ENCODE peak calls at places on chromosomes 3 and 15, in five cellular contexts. G is NCI-H1694 treated with DMSO at 0.1 percent for 48 hours, I is iris pigment epithelial cell, Y is COR-L47, O is midbrain. T is an unnamed sample.

GRCh38 chr15:59011262-59011947 is 23.9 kb downstream of the RNF111 start:
- DNase-seq in Y (no peak), I (no peak), G (no peak), O (no peak), T (no peak)

GRCh38 chr15:36362508-36362907 is 216.9 kb upstream of the CDIN1 start:
- DNase-seq in G (no peak), O (no peak), I (peak; percentile 74), Y (no peak), T (no peak)

GRCh38 chr3:15470261-15470660 is 42.9 kb downstream of the EAF1 start:
- DNase-seq in G (no peak), Y (no peak), O (no peak), I (no peak), T (no peak)

GRCh38 chr3:14122301-14122700 is 2.4 kb downstream of the CHCHD4 start:
- DNase-seq in G (no peak), O (no peak), I (no peak), Y (no peak), T (no peak)

GRCh38 chr3:151183253-151183652 is 19.8 kb downstream of the GPR171 start:
- DNase-seq in O (no peak), Y (no peak), I (peak; percentile 12), G (no peak), T (no peak)

GRCh38 chr3:157752952-157753351 is 249.7 kb upstream of the VEPH1 start:
- DNase-seq in G (no peak), I (no peak), O (no peak), Y (no peak), T (no peak)

GRCh38 chr3:74302274-74302673 is 312.2 kb downstream of the CNTN3 start:
- DNase-seq in G (no peak), I (no peak), Y (no peak), O (no peak), T (no peak)

GRCh38 chr3:172766241-172766640 is 15.7 kb downstream of the ECT2 start:
- DNase-seq in I (no peak), Y (no peak), O (no peak), G (no peak), T (no peak)

GRCh38 chr3:196666001-196666867 is 26.7 kb downstream of the NRROS start:
- DNase-seq in Y (peak; percentile 87), O (no peak), G (peak; percentile 98), I (peak; percentile 50), T (no peak)

GRCh38 chr3:36906504-36907149 is 38.2 kb downstream of the TRANK1 start:
- DNase-seq in I (peak; percentile 74), G (no peak), O (no peak), Y (no peak), T (no peak)

GRCh38 chr15:73346735-73347312 is 21.9 kb downstream of the HCN4 start:
- DNase-seq in I (peak; percentile 11), O (no peak), Y (no peak), G (no peak), T (peak; percentile 57)

GRCh38 chr3:10420745-10421475 is 84.5 kb downstream of the ATP2B2 start:
- DNase-seq in G (no peak), I (no peak), Y (no peak), O (no peak), T (no peak)

GRCh38 chr3:178960191-178960590 is 111.4 kb downstream of the ZMAT3 start:
- DNase-seq in Y (no peak), O (no peak), G (no peak), I (peak; percentile 32), T (no peak)

GRCh38 chr3:105369501-105370371 is 3.0 kb downstream of the ALCAM start:
- DNase-seq in O (peak; percentile 81), I (peak; percentile 72), Y (peak; percentile 75), G (peak; percentile 74), T (peak; percentile 66)

GRCh38 chr3:136173939-136174338 is 22.2 kb downstream of the MSL2 start:
- DNase-seq in I (no peak), Y (no peak), G (no peak), O (no peak), T (no peak)

GRCh38 chr3:16265455-16265786 is 409 bp downstream of the OXNAD1 start:
- DNase-seq in G (no peak), O (no peak), Y (no peak), I (no peak), T (no peak)

GRCh38 chr3:123678108-123678511 is 93.3 kb upstream of the HACD2 start:
- DNase-seq in G (no peak), Y (no peak), I (peak; percentile 87), O (no peak), T (peak; percentile 38)

GRCh38 chr15:32722126-32722525 is 4.3 kb downstream of the GREM1 start:
- DNase-seq in O (no peak), G (no peak), I (no peak), Y (no peak), T (no peak)

GRCh38 chr15:71639531-71639930 is 170.8 kb upstream of the NR2E3 start:
- DNase-seq in O (no peak), I (no peak), Y (no peak), G (no peak), T (no peak)

GRCh38 chr3:52892625-52893311 is 4.6 kb downstream of the STIMATE start:
- DNase-seq in Y (no peak), O (no peak), G (no peak), I (peak; percentile 41), T (no peak)

GRCh38 chr3:64290161-64290560 is 64.9 kb upstream of the PRICKLE2 start:
- DNase-seq in O (no peak), Y (no peak), I (no peak), G (no peak), T (no peak)

GRCh38 chr15:58269455-58270414 is 131.6 kb downstream of the AQP9 start:
- DNase-seq in Y (peak; percentile 26), I (peak; percentile 71), G (peak; percentile 25), O (peak; percentile 67), T (peak; percentile 55)

GRCh38 chr3:52527039-52527731 is 6.5 kb downstream of the NT5DC2 start:
- DNase-seq in O (no peak), I (no peak), G (no peak), Y (no peak), T (peak; percentile 74)

GRCh38 chr3:158771018-158771350 is 30.9 kb upstream of the MFSD1 start:
- DNase-seq in G (no peak), O (no peak), I (no peak), Y (no peak), T (no peak)

GRCh38 chr3:60754617-60755016 is 496.6 kb downstream of the FHIT start:
- DNase-seq in Y (no peak), I (no peak), G (no peak), O (no peak), T (no peak)

GRCh38 chr3:324423-324822 is 127.9 kb downstream of the CHL1 start:
- DNase-seq in Y (no peak), G (no peak), I (no peak), O (no peak), T (no peak)

GRCh38 chr15:28915041-28915810 is 29.5 kb downstream of the APBA2 start:
- DNase-seq in I (no peak), Y (no peak), O (no peak), G (no peak), T (no peak)

GRCh38 chr3:16409032-16409431 is 104.5 kb downstream of the RFTN1 start:
- DNase-seq in G (no peak), I (no peak), Y (no peak), O (no peak), T (no peak)

GRCh38 chr3:10602769-10603768 is 97.7 kb upstream of the ATP2B2 start:
- DNase-seq in Y (no peak), I (no peak), G (no peak), O (no peak), T (no peak)

GRCh38 chr15:85620321-85621044 is 174.2 kb downstream of the KLHL25 start:
- DNase-seq in I (peak; percentile 45), O (no peak), G (no peak), Y (no peak), T (peak; percentile 59)

GRCh38 chr15:87575896-87576295 is 680.6 kb downstream of the NTRK3 start:
- DNase-seq in I (no peak), Y (no peak), O (no peak), G (no peak), T (no peak)

GRCh38 chr3:172034786-172035685 is 4.3 kb upstream of the FNDC3B start:
- DNase-seq in O (peak; percentile 11), G (peak; percentile 26), I (peak; percentile 42), Y (no peak), T (peak; percentile 36)

GRCh38 chr15:40307421-40308165 is at the start of gene PLCB2:
- DNase-seq in O (no peak), G (peak; percentile 12), I (no peak), Y (peak; percentile 3), T (no peak)

GRCh38 chr3:79081285-79081684 is 686.5 kb downstream of the ROBO1 start:
- DNase-seq in O (peak; percentile 1), G (no peak), I (no peak), Y (no peak), T (no peak)

GRCh38 chr15:77921664-77922063 is 155.8 kb downstream of the TBC1D2B start:
- DNase-seq in O (no peak), I (no peak), Y (no peak), G (no peak), T (no peak)

GRCh38 chr3:34237946-34238345 is 439.5 kb downstream of the PDCD6IP start:
- DNase-seq in O (no peak), G (no peak), I (no peak), Y (no peak), T (no peak)

T was measured in adrenal gland.